ENCODE peak calls at places on chromosomes 2 and 18, in six cellular contexts. I is endothelial cell of umbilical vein, E is HepG2, H is K562, T is GM12878, K is A549. O is an unnamed sample.
A peak's percentile ranks its signal among the peaks of the same experiment; 100 is the strongest.

GRCh38 chr2:230589497-230590015 is 123.1 kb upstream of the CAB39 start:
- DNase-seq in I (no peak), H (no peak), K (no peak), E (no peak), T (peak; percentile 98), O (peak; percentile 60)

GRCh38 chr2:224060783-224061482 is 21.8 kb upstream of the SERPINE2 start:
- DNase-seq in K (no peak), I (no peak), T (no peak), E (no peak), H (no peak), O (no peak)

GRCh38 chr2:188897096-188897495 is 77.1 kb upstream of the COL3A1 start:
- DNase-seq in E (no peak), H (no peak), K (no peak), T (no peak), I (no peak), O (no peak)

GRCh38 chr2:190679813-190680591 is 31.1 kb downstream of the NAB1 start:
- DNase-seq in K (peak; percentile 23), E (peak; percentile 28), H (peak; percentile 46), T (peak; percentile 54), I (no peak), O (peak; percentile 61)

GRCh38 chr2:100193334-100193733 is 50.9 kb upstream of the AFF3 start:
- DNase-seq in K (no peak), I (peak; percentile 42), H (no peak), T (no peak), E (no peak), O (no peak)

GRCh38 chr2:235070063-235070706 is 118.4 kb downstream of the SH3BP4 start:
- DNase-seq in H (no peak), E (no peak), T (no peak), I (peak; percentile 78), K (no peak), O (no peak)

GRCh38 chr2:217431577-217432269 is 571.1 kb downstream of the TNS1 start:
- DNase-seq in I (no peak), K (no peak), T (no peak), H (peak; percentile 6), E (no peak), O (peak; percentile 18)

GRCh38 chr2:96241901-96242611 is 23.7 kb downstream of the TMEM127 start:
- DNase-seq in T (peak; percentile 78), I (peak; percentile 76), E (no peak), H (no peak), K (no peak), O (peak; percentile 87)

GRCh38 chr2:126771094-126771493 is 115.1 kb downstream of the GYPC start:
- DNase-seq in T (no peak), I (no peak), K (no peak), H (peak; percentile 17), E (no peak), O (no peak)

GRCh38 chr2:198351647-198352046 is 547.3 kb downstream of the PLCL1 start:
- DNase-seq in E (no peak), K (no peak), T (no peak), H (no peak), I (no peak), O (no peak)

GRCh38 chr2:225334524-225334923 is 65.0 kb upstream of the NYAP2 start:
- DNase-seq in K (no peak), E (no peak), H (no peak), T (no peak), I (no peak), O (no peak)

GRCh38 chr2:240387669-240388358 is 47.6 kb upstream of the GPC1 start:
- DNase-seq in H (peak; percentile 69), E (peak; percentile 62), K (peak; percentile 90), T (no peak), I (peak; percentile 29), O (peak; percentile 28)

GRCh38 chr2:28326469-28326805 is 66.2 kb upstream of the FOSL2 start:
- DNase-seq in T (no peak), H (no peak), K (no peak), I (no peak), E (no peak), O (no peak)

GRCh38 chr2:225660262-225661091 is 261.0 kb downstream of the NYAP2 start:
- DNase-seq in I (peak; percentile 55), K (peak; percentile 53), T (peak; percentile 9), E (peak; percentile 53), H (peak; percentile 51), O (peak; percentile 74)

GRCh38 chr18:71849407-71849806 is 694.7 kb downstream of the CBLN2 start:
- DNase-seq in H (no peak), E (no peak), T (no peak), K (no peak), I (no peak), O (peak; percentile 6)

GRCh38 chr18:46293699-46294300 is 189.6 kb downstream of the HAUS1 start:
- DNase-seq in I (no peak), E (no peak), T (no peak), K (no peak), H (no peak), O (no peak)

GRCh38 chr2:105283532-105283931 is 42.0 kb downstream of the GPR45 start:
- DNase-seq in T (no peak), H (no peak), K (no peak), I (no peak), E (no peak), O (no peak)

GRCh38 chr18:63097198-63097597 is 222.4 kb downstream of the BCL2 start:
- DNase-seq in I (no peak), T (no peak), H (no peak), K (no peak), E (no peak), O (no peak)

GRCh38 chr18:72672364-72673151 is 128.4 kb upstream of the CBLN2 start:
- DNase-seq in K (peak; percentile 20), H (peak; percentile 10), I (peak; percentile 12), E (peak; percentile 25), T (no peak), O (peak; percentile 51)

GRCh38 chr2:108257757-108258331 is 18.1 kb downstream of the SULT1C3 start:
- DNase-seq in K (no peak), E (peak; percentile 19), I (no peak), T (no peak), H (no peak), O (no peak)

GRCh38 chr2:66766582-66766981 is 331.7 kb downstream of the MEIS1 start:
- DNase-seq in K (no peak), H (no peak), T (no peak), E (no peak), I (no peak), O (no peak)

GRCh38 chr2:232892843-232893242 is 22.8 kb downstream of the SNORC start:
- DNase-seq in K (no peak), I (no peak), E (no peak), H (no peak), T (no peak), O (no peak)

GRCh38 chr2:20597868-20598183 is 53.1 kb downstream of the HS1BP3 start:
- DNase-seq in E (no peak), T (no peak), K (no peak), I (no peak), H (no peak), O (no peak)

GRCh38 chr2:64779117-64779690 is 125.5 kb upstream of the SERTAD2 start:
- DNase-seq in E (no peak), I (peak; percentile 88), H (no peak), K (no peak), T (no peak), O (no peak)

GRCh38 chr2:85961053-85961452 is 72.3 kb upstream of the ST3GAL5 start:
- DNase-seq in E (no peak), I (no peak), H (no peak), T (no peak), K (no peak), O (no peak)
- TF ChIP-seq MYC in E (no peak), I (no peak), H (no peak), T (no peak), K (no peak), O (no peak)

DNA sequence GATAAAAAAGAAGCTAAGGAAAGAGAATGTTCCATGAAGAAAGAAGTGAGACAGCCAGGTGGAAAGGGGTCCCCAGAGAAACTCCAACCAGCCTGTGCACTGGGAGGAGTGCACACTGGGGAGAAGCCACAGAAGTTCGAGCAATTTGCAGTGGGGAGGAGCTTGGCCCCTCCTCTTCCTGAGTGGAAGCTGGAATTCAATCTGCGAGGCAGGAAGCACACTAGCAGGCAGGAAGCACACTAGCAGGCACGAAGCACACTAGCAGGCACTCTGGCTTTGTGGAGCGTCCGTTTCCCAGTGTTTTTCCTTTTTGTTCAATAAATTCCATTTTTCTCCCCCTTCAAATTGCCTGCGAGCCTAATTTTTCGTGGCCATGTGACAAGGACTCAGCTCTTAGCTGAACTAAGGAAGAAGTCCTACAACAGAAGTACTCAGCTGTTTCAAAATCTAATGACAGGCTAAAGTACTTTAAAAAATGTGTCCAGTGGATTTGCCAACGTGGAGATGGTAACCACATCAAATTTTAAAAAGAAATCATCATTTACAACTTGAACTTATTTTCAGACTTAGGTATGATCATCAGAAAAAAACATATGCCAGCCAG is 21.4 kb upstream of the SPIRE1 start:
- DNase-seq in H (no peak), I (peak; percentile 82), K (no peak), T (no peak), E (no peak), O (peak; percentile 44)
- TF ChIP-seq POLR2A in H (no peak), I (peak; percentile 98), K (peak; percentile 31), T (no peak), E (no peak), O (no peak)

DNA sequence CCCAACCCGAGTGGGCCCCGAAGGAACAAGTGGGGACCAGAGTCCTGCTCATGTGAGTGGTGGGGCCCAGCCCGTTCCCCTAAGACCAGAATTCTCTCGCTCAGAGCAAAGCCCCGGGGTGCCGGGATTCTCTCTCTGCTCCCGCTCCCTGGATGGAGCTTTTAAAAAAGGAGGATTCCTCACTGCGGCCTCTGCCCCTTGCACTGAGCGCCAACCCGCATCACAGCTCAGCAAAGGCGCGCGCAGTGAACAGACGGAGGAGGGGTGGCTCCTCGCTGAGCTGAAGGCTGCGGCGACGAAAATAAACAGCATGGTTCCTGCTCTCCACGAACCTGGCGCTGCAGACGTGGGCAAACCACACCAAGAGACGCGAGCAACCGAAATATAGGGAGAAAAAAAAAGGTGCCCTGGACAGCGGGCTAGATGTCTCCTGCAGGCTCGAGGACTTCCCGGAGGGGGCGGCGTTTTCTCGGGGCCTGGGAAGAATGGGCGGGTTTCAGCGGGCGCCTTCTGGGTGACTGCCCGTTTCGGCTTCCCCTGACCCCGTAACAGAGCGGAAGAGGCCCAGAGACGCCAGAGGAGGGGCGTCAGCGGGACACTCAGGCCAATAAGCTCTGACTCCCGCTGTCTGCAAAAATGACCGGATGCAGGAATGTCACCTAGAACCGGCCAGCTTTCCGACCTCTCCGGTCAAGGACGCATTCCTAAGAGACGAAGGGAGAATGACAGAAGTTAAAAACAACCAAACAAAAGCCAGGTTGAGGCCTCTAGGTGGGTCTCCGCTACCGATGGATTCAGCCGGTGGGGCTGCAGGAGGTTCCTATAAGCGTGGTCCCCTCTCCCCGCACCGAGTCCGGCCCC is 819 bp upstream of the KLF11 start:
- DNase-seq in K (no peak), I (peak; percentile 82), H (peak; percentile 35), E (peak; percentile 80), T (no peak), O (no peak)
- H3K4me3 ChIP-seq in K (peak overlapping the region; percentile 89), I (peak overlapping the region; percentile 61), H (peak overlapping the region; percentile 29), E (no peak overlapping the region), T (peak overlapping the region; percentile 4), O (no peak overlapping the region)

DNA sequence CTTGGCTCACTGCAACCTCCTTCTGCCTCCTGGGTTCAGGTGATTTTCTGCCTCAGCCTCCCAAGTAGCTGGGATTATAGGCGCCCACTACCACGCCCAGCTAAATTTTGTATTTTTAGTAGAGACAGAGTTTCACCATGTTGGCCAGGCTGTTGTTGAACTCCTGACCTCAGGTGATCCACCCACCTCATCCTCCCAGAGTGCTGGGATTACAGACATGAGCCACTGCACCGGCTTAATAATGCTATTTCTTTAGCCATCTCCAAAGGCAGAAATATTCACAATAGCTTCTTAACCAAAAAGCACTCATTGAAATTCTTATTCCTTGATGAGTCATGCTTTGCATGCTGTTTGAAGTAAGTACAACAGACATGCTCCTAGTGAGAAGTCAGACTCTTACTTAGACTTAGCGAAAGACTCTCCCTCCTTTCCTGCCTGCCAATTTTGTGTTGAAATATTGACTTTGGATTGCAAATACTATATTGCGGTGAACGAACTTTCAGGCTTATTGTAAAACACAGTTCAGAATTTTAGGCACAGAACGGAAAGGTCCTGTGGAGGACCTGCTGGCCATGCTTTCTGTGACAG is 4.4 kb downstream of the ACTR3 start:
- DNase-seq in E (peak; percentile 81), K (peak; percentile 23), T (no peak), H (peak; percentile 20), I (peak; percentile 48), O (peak; percentile 93)
- TF ChIP-seq MYC in E (no peak), K (no peak), T (no peak), H (no peak), I (no peak), O (peak; percentile 55)